ENCODE peak calls at places on chromosomes 2 and 18, in nine cellular contexts. One of them, this sample, is unnamed.

GRCh38 chr2:179193759-179194394 is 70.8 kb downstream of the SESTD1 start:
- DNase-seq in posterior cingulate gyrus: no peak
- DNase-seq in left ventricle myocardium inferior: no peak
- DNase-seq in foreskin fibroblast: no peak
- DNase-seq in GM23338: peak
- DNase-seq in T-helper 1 cell: no peak
- DNase-seq in NCI-H2029: no peak
- DNase-seq in C1 segment of cervical spinal cord: no peak
- DNase-seq in SK-N-DZ: no peak
- DNase-seq in this sample: no peak

GRCh38 chr2:239905884-239906654 is 119.1 kb downstream of the NDUFA10 start:
- DNase-seq in T-helper 1 cell: no peak
- DNase-seq in GM23338: no peak
- DNase-seq in foreskin fibroblast: no peak
- DNase-seq in posterior cingulate gyrus: no peak
- DNase-seq in C1 segment of cervical spinal cord: no peak
- DNase-seq in SK-N-DZ: no peak
- DNase-seq in NCI-H2029: no peak
- DNase-seq in left ventricle myocardium inferior: no peak
- DNase-seq in this sample: peak

GRCh38 chr2:8391584-8391983 is 290.3 kb upstream of the ID2 start:
- DNase-seq in C1 segment of cervical spinal cord: no peak
- DNase-seq in posterior cingulate gyrus: no peak
- DNase-seq in GM23338: no peak
- DNase-seq in SK-N-DZ: no peak
- DNase-seq in NCI-H2029: no peak
- DNase-seq in T-helper 1 cell: no peak
- DNase-seq in foreskin fibroblast: no peak
- DNase-seq in left ventricle myocardium inferior: no peak
- DNase-seq in this sample: peak

GRCh38 chr18:58549814-58550339 is 79.0 kb downstream of the ALPK2 start:
- DNase-seq in T-helper 1 cell: no peak
- DNase-seq in foreskin fibroblast: no peak
- DNase-seq in SK-N-DZ: no peak
- DNase-seq in NCI-H2029: no peak
- DNase-seq in left ventricle myocardium inferior: no peak
- DNase-seq in posterior cingulate gyrus: no peak
- DNase-seq in GM23338: no peak
- DNase-seq in C1 segment of cervical spinal cord: no peak
- DNase-seq in this sample: no peak

GRCh38 chr2:234606906-234607305 is 110.0 kb upstream of the ARL4C start:
- DNase-seq in posterior cingulate gyrus: no peak
- DNase-seq in SK-N-DZ: no peak
- DNase-seq in T-helper 1 cell: no peak
- DNase-seq in NCI-H2029: no peak
- DNase-seq in GM23338: no peak
- DNase-seq in C1 segment of cervical spinal cord: no peak
- DNase-seq in foreskin fibroblast: no peak
- DNase-seq in left ventricle myocardium inferior: no peak
- DNase-seq in this sample: no peak

GRCh38 chr2:73341039-73341438 is 44.6 kb upstream of the ALMS1 start:
- DNase-seq in SK-N-DZ: no peak
- DNase-seq in left ventricle myocardium inferior: no peak
- DNase-seq in T-helper 1 cell: no peak
- DNase-seq in GM23338: no peak
- DNase-seq in posterior cingulate gyrus: no peak
- DNase-seq in C1 segment of cervical spinal cord: no peak
- DNase-seq in NCI-H2029: no peak
- DNase-seq in foreskin fibroblast: no peak
- DNase-seq in this sample: no peak

GRCh38 chr2:7089898-7090510 is 172.8 kb downstream of the RNF144A start:
- DNase-seq in posterior cingulate gyrus: no peak
- DNase-seq in foreskin fibroblast: no peak
- DNase-seq in SK-N-DZ: no peak
- DNase-seq in left ventricle myocardium inferior: no peak
- DNase-seq in GM23338: peak
- DNase-seq in C1 segment of cervical spinal cord: no peak
- DNase-seq in T-helper 1 cell: no peak
- DNase-seq in NCI-H2029: no peak
- DNase-seq in this sample: no peak

GRCh38 chr2:230903251-230904150 is 21.5 kb downstream of the GPR55 start:
- DNase-seq in NCI-H2029: no peak
- DNase-seq in posterior cingulate gyrus: no peak
- DNase-seq in T-helper 1 cell: no peak
- DNase-seq in C1 segment of cervical spinal cord: no peak
- DNase-seq in left ventricle myocardium inferior: no peak
- DNase-seq in foreskin fibroblast: no peak
- DNase-seq in SK-N-DZ: no peak
- DNase-seq in GM23338: no peak
- DNase-seq in this sample: peak

GRCh38 chr18:58513615-58514014 is 115.3 kb downstream of the ALPK2 start:
- DNase-seq in left ventricle myocardium inferior: no peak
- DNase-seq in NCI-H2029: no peak
- DNase-seq in posterior cingulate gyrus: no peak
- DNase-seq in GM23338: no peak
- DNase-seq in T-helper 1 cell: no peak
- DNase-seq in SK-N-DZ: no peak
- DNase-seq in C1 segment of cervical spinal cord: no peak
- DNase-seq in foreskin fibroblast: no peak
- DNase-seq in this sample: peak

GRCh38 chr2:126849991-126850535 is 48.6 kb upstream of the TEX51 start:
- DNase-seq in NCI-H2029: no peak
- DNase-seq in SK-N-DZ: no peak
- DNase-seq in C1 segment of cervical spinal cord: no peak
- DNase-seq in GM23338: no peak
- DNase-seq in foreskin fibroblast: no peak
- DNase-seq in posterior cingulate gyrus: no peak
- DNase-seq in T-helper 1 cell: no peak
- DNase-seq in left ventricle myocardium inferior: no peak
- DNase-seq in this sample: no peak

GRCh38 chr2:38130877-38131276 is 54.9 kb upstream of the CYP1B1 start:
- DNase-seq in SK-N-DZ: no peak
- DNase-seq in C1 segment of cervical spinal cord: no peak
- DNase-seq in posterior cingulate gyrus: no peak
- DNase-seq in GM23338: no peak
- DNase-seq in NCI-H2029: no peak
- DNase-seq in left ventricle myocardium inferior: no peak
- DNase-seq in T-helper 1 cell: no peak
- DNase-seq in foreskin fibroblast: no peak
- DNase-seq in this sample: no peak

GRCh38 chr2:199163901-199164300 is 293.8 kb downstream of the SATB2 start:
- DNase-seq in SK-N-DZ: no peak
- DNase-seq in posterior cingulate gyrus: no peak
- DNase-seq in left ventricle myocardium inferior: no peak
- DNase-seq in T-helper 1 cell: no peak
- DNase-seq in C1 segment of cervical spinal cord: no peak
- DNase-seq in GM23338: no peak
- DNase-seq in foreskin fibroblast: peak
- DNase-seq in NCI-H2029: no peak
- DNase-seq in this sample: no peak

GRCh38 chr2:219641390-219642063 is 14.1 kb downstream of the SLC4A3 start:
- DNase-seq in left ventricle myocardium inferior: no peak
- DNase-seq in GM23338: no peak
- DNase-seq in C1 segment of cervical spinal cord: no peak
- DNase-seq in posterior cingulate gyrus: no peak
- DNase-seq in foreskin fibroblast: no peak
- DNase-seq in SK-N-DZ: no peak
- DNase-seq in NCI-H2029: no peak
- DNase-seq in T-helper 1 cell: no peak
- DNase-seq in this sample: peak

GRCh38 chr2:132276571-132276981 is 114.8 kb upstream of the ANKRD30BL start:
- DNase-seq in foreskin fibroblast: no peak
- DNase-seq in posterior cingulate gyrus: no peak
- DNase-seq in left ventricle myocardium inferior: no peak
- DNase-seq in GM23338: no peak
- DNase-seq in NCI-H2029: no peak
- DNase-seq in C1 segment of cervical spinal cord: no peak
- DNase-seq in SK-N-DZ: no peak
- DNase-seq in T-helper 1 cell: no peak
- DNase-seq in this sample: peak

GRCh38 chr2:120722603-120723421 is 12.9 kb upstream of the GLI2 start:
- DNase-seq in GM23338: no peak
- DNase-seq in left ventricle myocardium inferior: no peak
- DNase-seq in posterior cingulate gyrus: no peak
- DNase-seq in foreskin fibroblast: peak
- DNase-seq in C1 segment of cervical spinal cord: no peak
- DNase-seq in SK-N-DZ: no peak
- DNase-seq in NCI-H2029: no peak
- DNase-seq in T-helper 1 cell: no peak
- DNase-seq in this sample: peak

GRCh38 chr2:56444339-56444738 is 260.5 kb downstream of the CCDC85A start:
- DNase-seq in left ventricle myocardium inferior: no peak
- DNase-seq in T-helper 1 cell: no peak
- DNase-seq in SK-N-DZ: no peak
- DNase-seq in GM23338: no peak
- DNase-seq in foreskin fibroblast: no peak
- DNase-seq in posterior cingulate gyrus: no peak
- DNase-seq in C1 segment of cervical spinal cord: no peak
- DNase-seq in NCI-H2029: peak
- DNase-seq in this sample: no peak

GRCh38 chr2:120678251-120678650 is 57.4 kb upstream of the GLI2 start:
- DNase-seq in T-helper 1 cell: no peak
- DNase-seq in posterior cingulate gyrus: no peak
- DNase-seq in C1 segment of cervical spinal cord: no peak
- DNase-seq in SK-N-DZ: no peak
- DNase-seq in NCI-H2029: no peak
- DNase-seq in GM23338: no peak
- DNase-seq in left ventricle myocardium inferior: no peak
- DNase-seq in foreskin fibroblast: peak
- DNase-seq in this sample: no peak

GRCh38 chr2:127162261-127163089 is 55.5 kb upstream of the BIN1 start:
- DNase-seq in posterior cingulate gyrus: no peak
- DNase-seq in NCI-H2029: no peak
- DNase-seq in T-helper 1 cell: no peak
- DNase-seq in foreskin fibroblast: no peak
- DNase-seq in SK-N-DZ: no peak
- DNase-seq in GM23338: no peak
- DNase-seq in left ventricle myocardium inferior: no peak
- DNase-seq in C1 segment of cervical spinal cord: no peak
- DNase-seq in this sample: no peak

GRCh38 chr2:239858179-239858578 is 167.0 kb downstream of the NDUFA10 start:
- DNase-seq in SK-N-DZ: no peak
- DNase-seq in NCI-H2029: no peak
- DNase-seq in C1 segment of cervical spinal cord: no peak
- DNase-seq in foreskin fibroblast: no peak
- DNase-seq in posterior cingulate gyrus: no peak
- DNase-seq in left ventricle myocardium inferior: no peak
- DNase-seq in GM23338: no peak
- DNase-seq in T-helper 1 cell: no peak
- DNase-seq in this sample: peak

GRCh38 chr2:20410556-20411277 is 36.2 kb upstream of the RHOB start:
- DNase-seq in GM23338: no peak
- DNase-seq in SK-N-DZ: no peak
- DNase-seq in NCI-H2029: no peak
- DNase-seq in left ventricle myocardium inferior: no peak
- DNase-seq in posterior cingulate gyrus: no peak
- DNase-seq in foreskin fibroblast: no peak
- DNase-seq in T-helper 1 cell: no peak
- DNase-seq in C1 segment of cervical spinal cord: no peak
- DNase-seq in this sample: peak

GRCh38 chr2:241036397-241036963 is 38.1 kb downstream of the SNED1 start:
- DNase-seq in NCI-H2029: no peak
- DNase-seq in left ventricle myocardium inferior: no peak
- DNase-seq in GM23338: peak
- DNase-seq in C1 segment of cervical spinal cord: no peak
- DNase-seq in T-helper 1 cell: peak
- DNase-seq in posterior cingulate gyrus: peak
- DNase-seq in foreskin fibroblast: peak
- DNase-seq in SK-N-DZ: no peak
- DNase-seq in this sample: peak

GRCh38 chr2:25700221-25700660 is 26.9 kb upstream of the DTNB start:
- DNase-seq in posterior cingulate gyrus: no peak
- DNase-seq in left ventricle myocardium inferior: no peak
- DNase-seq in SK-N-DZ: peak
- DNase-seq in foreskin fibroblast: peak
- DNase-seq in GM23338: peak
- DNase-seq in C1 segment of cervical spinal cord: no peak
- DNase-seq in NCI-H2029: peak
- DNase-seq in T-helper 1 cell: peak
- DNase-seq in this sample: no peak

GRCh38 chr2:16308816-16309215 is 356.8 kb downstream of the CYRIA start:
- DNase-seq in foreskin fibroblast: no peak
- DNase-seq in posterior cingulate gyrus: no peak
- DNase-seq in NCI-H2029: no peak
- DNase-seq in left ventricle myocardium inferior: no peak
- DNase-seq in GM23338: no peak
- DNase-seq in C1 segment of cervical spinal cord: no peak
- DNase-seq in SK-N-DZ: no peak
- DNase-seq in T-helper 1 cell: no peak
- DNase-seq in this sample: no peak